ENCODE peak calls at places on chromosome 9, in four cellular contexts. A is HCT116, I is A549, E is Panc1. G is an unnamed sample.

GRCh38 chr9:120708526-120709224 is 5.6 kb downstream of the MEGF9 start:
- DNase-seq in A (no peak), I (no peak), E (no peak), G (no peak)

GRCh38 chr9:28774433-28775029 is 1201.2 kb upstream of the C9orf72 start:
- DNase-seq in A (peak; percentile 22), I (peak; percentile 7), E (no peak), G (peak; percentile 73)

GRCh38 chr9:133258061-133259015 is 16.7 kb downstream of the ABO start:
- DNase-seq in A (no peak), I (no peak), E (no peak), G (no peak)

GRCh38 chr9:74975538-74975937 is 22.8 kb upstream of the C9orf40 start:
- DNase-seq in A (no peak), I (no peak), E (no peak), G (no peak)

GRCh38 chr9:108994695-108995094 is 18.6 kb downstream of the CTNNAL1 start:
- DNase-seq in A (no peak), I (no peak), E (no peak), G (no peak)

GRCh38 chr9:95508242-95508967 is 8.4 kb downstream of the PTCH1 start:
- DNase-seq in A (no peak), I (no peak), E (no peak), G (no peak)

GRCh38 chr9:93270976-93271375 is 87.0 kb downstream of the WNK2 start:
- DNase-seq in A (no peak), I (no peak), E (no peak), G (no peak)

GRCh38 chr9:134670042-134670525 is 28.5 kb downstream of the COL5A1 start:
- DNase-seq in A (no peak), I (peak; percentile 63), E (no peak), G (no peak)

GRCh38 chr9:115524467-115525059 is 406.6 kb upstream of the TNC start:
- DNase-seq in A (peak; percentile 47), I (peak; percentile 38), E (peak; percentile 12), G (peak; percentile 81)

GRCh38 chr9:134283111-134283515 is 43.1 kb upstream of the RXRA start:
- DNase-seq in A (no peak), I (no peak), E (no peak), G (no peak)

GRCh38 chr9:114250235-114250568 is 72.7 kb upstream of the ORM1 start:
- DNase-seq in A (no peak), I (no peak), E (no peak), G (no peak)

GRCh38 chr9:113913426-113914195 is 37.5 kb downstream of the ZNF618 start:
- DNase-seq in A (no peak), I (no peak), E (no peak), G (no peak)

GRCh38 chr9:89012294-89013042 is 21.2 kb downstream of the S1PR3 start:
- DNase-seq in A (no peak), I (no peak), E (no peak), G (peak; percentile 41)

GRCh38 chr9:126609191-126609590 is 4.5 kb upstream of the LMX1B start:
- DNase-seq in A (no peak), I (no peak), E (no peak), G (no peak)

GRCh38 chr9:4805519-4805918 is 12.8 kb downstream of the RCL1 start:
- DNase-seq in A (no peak), I (no peak), E (no peak), G (no peak)

GRCh38 chr9:110048976-110049698 is 158.8 kb downstream of the C9orf152 start:
- DNase-seq in A (no peak), I (peak; percentile 35), E (no peak), G (peak; percentile 31)

GRCh38 chr9:122322553-122322952 is 48.3 kb upstream of the PTGS1 start:
- DNase-seq in A (no peak), I (no peak), E (no peak), G (no peak)

GRCh38 chr9:112378441-112379176 is 1.3 kb upstream of the HSDL2 start:
- DNase-seq in A (no peak), I (no peak), E (no peak), G (no peak)

GRCh38 chr9:23811633-23812032 is 14.4 kb downstream of the ELAVL2 start:
- DNase-seq in A (no peak), I (no peak), E (no peak), G (no peak)

GRCh38 chr9:133122605-133122934 is 1.5 kb upstream of the RALGDS start:
- DNase-seq in A (no peak), I (no peak), E (no peak), G (no peak)

GRCh38 chr9:74293479-74293878 is 203.7 kb upstream of the RORB start:
- DNase-seq in A (no peak), I (no peak), E (no peak), G (peak; percentile 94)

GRCh38 chr9:72473474-72474241 is 47.8 kb upstream of the TMC1 start:
- DNase-seq in A (no peak), I (no peak), E (no peak), G (no peak)

GRCh38 chr9:130880599-130881220 is 15.9 kb downstream of the QRFP start:
- DNase-seq in A (no peak), I (no peak), E (no peak), G (no peak)

GRCh38 chr9:129383415-129384088 is 205.5 kb upstream of the IER5L start:
- DNase-seq in A (no peak), I (no peak), E (no peak), G (peak; percentile 66)

GRCh38 chr9:32644698-32645097 is 9.2 kb upstream of the TAF1L start:
- DNase-seq in A (no peak), I (no peak), E (no peak), G (no peak)

GRCh38 chr9:134067904-134068741 is at the start of gene BRD3:
- DNase-seq in A (peak; percentile 71), I (peak; percentile 84), E (no peak), G (peak; percentile 94)

GRCh38 chr9:93058357-93059096 is at the start of gene SUSD3:
- DNase-seq in A (peak; percentile 39), I (no peak), E (no peak), G (peak; percentile 93)

DNA sequence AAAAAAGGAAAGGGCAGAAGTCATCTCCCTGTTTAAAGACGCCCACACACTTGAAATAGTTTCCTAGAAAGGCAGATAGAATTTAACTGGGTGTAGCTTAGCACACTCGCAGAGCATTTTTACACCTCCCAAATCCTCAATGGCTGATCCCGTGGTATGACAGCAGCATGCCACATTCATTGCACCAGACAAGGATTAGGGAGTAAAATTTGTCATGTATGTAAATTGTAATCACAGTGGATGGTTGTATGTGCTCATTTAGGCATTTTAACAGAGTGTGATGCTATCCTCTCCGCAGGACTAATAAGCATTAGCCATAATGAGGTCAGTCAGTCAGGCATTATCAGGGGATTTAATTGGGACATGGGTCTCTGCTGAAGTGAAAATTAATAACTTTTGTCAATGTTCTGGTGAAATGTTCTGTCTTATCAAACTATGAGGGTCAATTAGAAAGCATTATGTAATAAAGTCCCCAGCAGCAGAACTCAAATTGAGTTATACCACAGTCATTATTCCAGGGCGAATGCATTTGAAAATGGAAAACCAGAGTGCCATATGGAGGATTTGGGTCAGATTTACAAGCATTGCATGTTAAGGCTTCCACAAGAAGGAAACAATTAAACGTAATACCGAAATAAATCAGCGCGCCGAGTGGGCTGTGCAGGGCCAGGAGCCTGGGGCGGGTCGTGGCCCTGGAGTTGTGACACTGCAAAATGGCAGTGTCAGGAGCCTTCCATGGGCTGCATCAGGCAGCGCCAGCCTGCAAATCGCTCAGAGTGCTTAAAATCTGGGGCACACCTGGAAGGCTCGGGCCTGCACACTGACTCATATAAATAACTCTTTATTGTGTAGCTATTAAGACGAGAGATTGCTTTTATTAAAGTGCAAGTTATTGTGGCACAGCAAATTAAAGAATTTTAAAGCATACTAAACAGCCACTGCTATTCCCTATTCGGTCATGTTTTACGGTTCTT is 602.1 kb downstream of the BNC2 start:
- DNase-seq in A (no peak), I (no peak), E (no peak), G (no peak)
- H3K4me3 ChIP-seq in A (no peak overlapping the region), I (no peak overlapping the region), E (no peak overlapping the region), G (no peak overlapping the region)

GRCh38 chr9:6271508-6272228 is 56.1 kb downstream of the IL33 start:
- DNase-seq in A (no peak), I (no peak), E (no peak), G (no peak)

GRCh38 chr9:6268830-6269397 is 53.3 kb downstream of the IL33 start:
- DNase-seq in A (no peak), I (no peak), E (no peak), G (no peak)

GRCh38 chr9:6270896-6271295 is 55.3 kb downstream of the IL33 start:
- DNase-seq in A (no peak), I (no peak), E (no peak), G (no peak)

GRCh38 chr9:6277417-6277816 is 50.8 kb upstream of the TPD52L3 start:
- DNase-seq in A (no peak), I (no peak), E (no peak), G (no peak)

DNA sequence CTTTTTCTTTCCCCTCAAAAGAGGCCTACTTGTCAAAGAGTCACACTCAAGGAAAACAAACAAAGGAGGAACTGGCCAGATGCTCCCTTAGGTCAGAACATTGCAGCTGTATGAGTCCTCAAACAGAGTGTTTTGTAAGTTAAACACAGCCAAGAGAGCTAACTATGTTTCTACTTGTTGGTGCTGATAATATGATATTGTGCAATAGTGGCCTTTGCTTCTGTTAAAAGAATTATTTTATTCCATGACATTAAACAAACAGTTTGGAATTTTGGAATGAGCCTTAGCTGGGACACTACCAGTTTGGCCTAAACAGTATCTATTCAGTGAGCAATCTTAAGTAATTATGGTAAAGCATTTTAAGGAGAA is 56.0 kb upstream of the TPD52L3 start:
- DNase-seq in A (no peak), I (no peak), E (no peak), G (no peak)
- TF ChIP-seq REST in A (no peak), I (no peak), E (no peak), G (no peak)

GRCh38 chr9:79574716-79575242 is 3.0 kb downstream of the TLE4 start:
- DNase-seq in A (no peak), I (no peak), E (no peak), G (no peak)
- H3K4me3 ChIP-seq in A (no peak overlapping the region), I (no peak overlapping the region), E (no peak overlapping the region), G (peak overlapping the region; percentile 74)

GRCh38 chr9:27573699-27574265 is 501 bp upstream of the C9orf72 start:
- DNase-seq in A (peak; percentile 100), I (peak; percentile 94), E (peak; percentile 81), G (peak; percentile 100)
- TF ChIP-seq REST in A (no peak), I (no peak), E (no peak), G (no peak)

GRCh38 chr9:123335986-123336329 is 20.0 kb upstream of the CRB2 start:
- DNase-seq in A (no peak), I (no peak), E (no peak), G (no peak)
- H3K4me3 ChIP-seq in A (no peak overlapping the region), I (no peak overlapping the region), E (no peak overlapping the region), G (no peak overlapping the region)

GRCh38 chr9:82332774-82333152 is 344.2 kb downstream of the SPATA31D1 start:
- DNase-seq in A (no peak), I (no peak), E (no peak), G (no peak)

GRCh38 chr9:82333671-82334070 is 345.1 kb downstream of the SPATA31D1 start:
- DNase-seq in A (no peak), I (no peak), E (no peak), G (no peak)

GRCh38 chr9:82331091-82331490 is 342.5 kb downstream of the SPATA31D1 start:
- DNase-seq in A (no peak), I (no peak), E (no peak), G (no peak)

GRCh38 chr9:82334286-82334685 is 345.7 kb downstream of the SPATA31D1 start:
- DNase-seq in A (no peak), I (no peak), E (no peak), G (no peak)

GRCh38 chr9:82332018-82332773 is 343.6 kb downstream of the SPATA31D1 start:
- DNase-seq in A (no peak), I (peak; percentile 31), E (peak; percentile 39), G (no peak)
- TF ChIP-seq REST in A (no peak), I (no peak), E (no peak), G (no peak)

G was measured in GM23338.